ENCODE peak calls at places on chromosome X, in seven cellular contexts. B, T, X, D, J, Z and H are unnamed samples.
A peak's percentile ranks its signal among the peaks of the same experiment; 100 is the strongest.

GRCh38 chrX:1681439-1681838 is 66.6 kb downstream of the ASMT start:
- DNase-seq in B (no peak), T (no peak), X (no peak), D (no peak), J (no peak), Z (no peak), H (no peak)

GRCh38 chrX:119672252-119672825 is 20.6 kb downstream of the SEPTIN6 start:
- DNase-seq in B (no peak), T (no peak), X (no peak), D (no peak), J (no peak), Z (no peak), H (no peak)

GRCh38 chrX:71935542-71935941 is 24.9 kb downstream of the NHSL2 start:
- DNase-seq in B (no peak), T (no peak), X (peak; percentile 53), D (no peak), J (no peak), Z (no peak), H (no peak)

GRCh38 chrX:17584248-17584681 is 153.0 kb upstream of the SCML1 start:
- DNase-seq in B (no peak), T (no peak), X (no peak), D (peak; percentile 32), J (no peak), Z (no peak), H (no peak)

GRCh38 chrX:136910565-136911040 is 30.1 kb upstream of the RBMX start:
- DNase-seq in B (no peak), T (no peak), X (no peak), D (no peak), J (no peak), Z (peak; percentile 3), H (no peak)

GRCh38 chrX:112851806-112852205 is 11.2 kb upstream of the AMOT start:
- DNase-seq in B (no peak), T (no peak), X (no peak), D (no peak), J (no peak), Z (peak; percentile 87), H (no peak)

GRCh38 chrX:22059800-22060199 is 27.7 kb downstream of the PHEX start:
- DNase-seq in B (no peak), T (no peak), X (no peak), D (no peak), J (no peak), Z (no peak), H (no peak)

GRCh38 chrX:10387011-10387410 is 230.2 kb downstream of the CLCN4 start:
- DNase-seq in B (no peak), T (no peak), X (no peak), D (peak; percentile 11), J (peak; percentile 10), Z (peak; percentile 46), H (no peak)

GRCh38 chrX:129747533-129747932 is 8.8 kb downstream of the XPNPEP2 start:
- DNase-seq in B (no peak), T (no peak), X (peak; percentile 12), D (no peak), J (no peak), Z (no peak), H (no peak)

GRCh38 chrX:72029473-72030411 is 102.0 kb downstream of the RTL5 start:
- DNase-seq in B (no peak), T (peak; percentile 28), X (no peak), D (peak; percentile 76), J (peak; percentile 66), Z (peak; percentile 79), H (peak; percentile 73)

GRCh38 chrX:71282514-71283408 is 674 bp upstream of the NONO start:
- DNase-seq in B (no peak), T (no peak), X (no peak), D (peak; percentile 56), J (no peak), Z (no peak), H (no peak)

GRCh38 chrX:44570524-44570923 is 27.9 kb upstream of the FUNDC1 start:
- DNase-seq in B (no peak), T (no peak), X (no peak), D (peak; percentile 4), J (peak; percentile 14), Z (no peak), H (no peak)

GRCh38 chrX:50157545-50158125 is 43.2 kb downstream of the AKAP4 start:
- DNase-seq in B (no peak), T (no peak), X (no peak), D (peak; percentile 9), J (peak; percentile 41), Z (peak; percentile 37), H (no peak)

GRCh38 chrX:153921511-153922285 is 4.4 kb downstream of the ARHGAP4 start:
- DNase-seq in B (no peak), T (no peak), X (no peak), D (no peak), J (no peak), Z (no peak), H (peak; percentile 50)

GRCh38 chrX:153924149-153924861 is 1.8 kb downstream of the ARHGAP4 start:
- DNase-seq in B (peak; percentile 44), T (no peak), X (no peak), D (no peak), J (no peak), Z (peak; percentile 61), H (no peak)

GRCh38 chrX:153921070-153921469 is 5.0 kb downstream of the ARHGAP4 start:
- DNase-seq in B (no peak), T (no peak), X (no peak), D (no peak), J (no peak), Z (no peak), H (no peak)

GRCh38 chrX:153922286-153922573 is 3.8 kb downstream of the ARHGAP4 start:
- DNase-seq in B (no peak), T (no peak), X (no peak), D (no peak), J (no peak), Z (no peak), H (no peak)

DNA sequence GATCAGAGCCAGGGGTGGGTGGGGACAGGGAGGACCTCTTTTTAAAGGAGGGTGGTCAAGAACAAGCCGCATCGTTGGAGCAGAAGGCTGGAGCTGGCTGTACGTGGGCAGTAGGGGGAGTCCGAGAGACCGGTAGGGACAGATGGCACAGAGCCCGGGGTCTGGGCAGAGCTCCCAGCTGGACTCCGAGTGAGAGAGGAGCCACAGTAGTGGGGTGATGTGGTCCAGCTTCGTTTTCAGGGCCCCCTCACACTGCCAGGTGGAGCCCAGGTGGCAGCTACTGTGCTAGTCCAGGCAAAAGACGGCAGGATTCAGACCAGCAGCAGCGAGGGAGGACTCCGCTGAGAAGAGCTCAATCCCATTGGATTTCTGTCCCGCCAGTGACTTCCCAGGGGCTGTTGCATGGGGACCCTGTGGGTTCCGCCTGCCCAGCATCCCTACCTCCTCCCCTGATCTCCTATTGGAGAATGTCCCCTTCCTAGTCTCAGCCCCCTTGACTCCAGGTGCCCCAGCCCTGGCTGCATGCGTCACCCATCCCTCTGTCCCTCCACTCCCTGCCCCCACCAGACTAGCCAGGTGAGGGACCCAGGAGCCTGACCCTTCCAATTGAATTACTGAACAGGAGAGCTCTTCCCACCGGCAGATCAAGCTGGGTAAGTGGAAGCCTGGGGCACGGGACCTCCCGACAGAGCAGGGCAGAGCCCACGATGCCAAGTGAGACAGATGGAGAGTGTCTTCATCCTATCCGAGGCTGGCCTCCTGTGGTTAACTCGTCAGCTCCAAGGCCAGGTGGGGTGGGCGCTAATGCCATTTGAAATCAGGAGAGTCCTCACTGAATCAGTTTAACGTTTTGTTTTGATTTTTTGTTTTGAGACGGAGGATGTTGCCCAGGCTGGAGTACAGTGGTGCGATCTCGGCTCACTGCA is 2.9 kb downstream of the ARHGAP4 start:
- DNase-seq in B (peak; percentile 88), T (no peak), X (peak; percentile 91), D (no peak), J (peak; percentile 69), Z (no peak), H (peak; percentile 93)
- H3K4me3 ChIP-seq in B (no peak overlapping the region), T (no peak overlapping the region), X (no peak overlapping the region), D (no peak overlapping the region), J (no peak overlapping the region), Z (no peak overlapping the region), H (no peak overlapping the region)

GRCh38 chrX:14943963-14944362 is 70.7 kb downstream of the MOSPD2 start:
- DNase-seq in B (no peak), T (no peak), X (no peak), D (no peak), J (no peak), Z (no peak), H (no peak)

GRCh38 chrX:14946721-14947120 is 73.5 kb downstream of the MOSPD2 start:
- DNase-seq in B (no peak), T (no peak), X (no peak), D (no peak), J (no peak), Z (no peak), H (no peak)

GRCh38 chrX:14948701-14949100 is 75.5 kb downstream of the MOSPD2 start:
- DNase-seq in B (no peak), T (no peak), X (no peak), D (no peak), J (no peak), Z (no peak), H (no peak)
- H3K4me3 ChIP-seq in B (no peak overlapping the region), T (no peak overlapping the region), X (no peak overlapping the region), D (no peak overlapping the region), J (no peak overlapping the region), Z (no peak overlapping the region), H (no peak overlapping the region)

GRCh38 chrX:148381603-148382002 is 118.8 kb upstream of the AFF2 start:
- DNase-seq in B (no peak), T (no peak), X (no peak), D (no peak), J (no peak), Z (no peak), H (no peak)
- H3K4me3 ChIP-seq in B (no peak overlapping the region), T (no peak overlapping the region), X (no peak overlapping the region), D (no peak overlapping the region), J (no peak overlapping the region), Z (no peak overlapping the region), H (no peak overlapping the region)

GRCh38 chrX:150199181-150199580 is 163.9 kb upstream of the MAMLD1 start:
- DNase-seq in B (no peak), T (no peak), X (no peak), D (no peak), J (no peak), Z (no peak), H (no peak)
- H3K4me3 ChIP-seq in B (no peak overlapping the region), T (no peak overlapping the region), X (no peak overlapping the region), D (no peak overlapping the region), J (no peak overlapping the region), Z (no peak overlapping the region), H (no peak overlapping the region)

DNA sequence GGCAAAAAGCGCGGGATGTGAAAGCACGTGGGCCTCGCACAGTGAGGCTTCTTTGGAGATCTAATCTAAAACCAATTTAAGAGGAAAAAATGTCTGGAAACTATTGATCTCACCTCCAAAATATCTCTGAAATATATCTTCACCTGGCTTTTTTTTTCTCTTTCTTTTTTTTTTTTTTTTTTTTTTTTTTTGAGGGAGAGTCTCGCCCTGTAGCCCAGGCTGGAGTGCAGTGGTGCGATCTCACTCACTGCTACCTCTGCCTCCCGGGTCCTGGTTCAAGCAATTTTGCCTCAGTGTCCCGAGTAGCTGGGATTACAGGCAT is 383 bp upstream of the ZMAT1 start:
- DNase-seq in B (no peak), T (no peak), X (no peak), D (no peak), J (no peak), Z (no peak), H (no peak)
- H3K4me3 ChIP-seq in B (peak overlapping the region; percentile 64), T (peak overlapping the region; percentile 44), X (peak overlapping the region; percentile 73), D (peak overlapping the region; percentile 45), J (peak overlapping the region; percentile 33), Z (peak overlapping the region; percentile 70), H (no peak overlapping the region)